ENCODE peak calls at places on chromosomes 13 and 19, in eight cellular contexts. One of them, this sample, is unnamed.

GRCh38 chr19:20422616-20423205 is 142.9 kb downstream of the ZNF737 start:
- DNase-seq in SK-N-SH: no peak
- DNase-seq in HL-60: no peak
- DNase-seq in stomach: no peak
- DNase-seq in prostate gland: no peak
- DNase-seq in suprapubic skin: no peak
- DNase-seq in HCT116: no peak
- DNase-seq in sigmoid colon: no peak
- DNase-seq in this sample: no peak

GRCh38 chr19:5436101-5436947 is 18.9 kb upstream of the ZNRF4 start:
- DNase-seq in stomach: no peak
- DNase-seq in HL-60: no peak
- DNase-seq in SK-N-SH: peak; percentile 99
- DNase-seq in HCT116: no peak
- DNase-seq in suprapubic skin: no peak
- DNase-seq in sigmoid colon: no peak
- DNase-seq in prostate gland: no peak
- DNase-seq in this sample: peak; percentile 96

GRCh38 chr13:113369881-113370280 is 6.0 kb upstream of the GRTP1 start:
- DNase-seq in prostate gland: no peak
- DNase-seq in HL-60: no peak
- DNase-seq in HCT116: no peak
- DNase-seq in SK-N-SH: no peak
- DNase-seq in sigmoid colon: peak; percentile 45
- DNase-seq in suprapubic skin: no peak
- DNase-seq in stomach: peak; percentile 3
- DNase-seq in this sample: no peak

GRCh38 chr13:100274942-100275506 is 186.1 kb downstream of the PCCA start:
- DNase-seq in HCT116: no peak
- DNase-seq in sigmoid colon: no peak
- DNase-seq in SK-N-SH: no peak
- DNase-seq in suprapubic skin: no peak
- DNase-seq in HL-60: no peak
- DNase-seq in prostate gland: no peak
- DNase-seq in stomach: no peak
- DNase-seq in this sample: no peak

GRCh38 chr19:19149402-19149801 is 11.1 kb upstream of the TMEM161A start:
- DNase-seq in prostate gland: no peak
- DNase-seq in suprapubic skin: no peak
- DNase-seq in SK-N-SH: no peak
- DNase-seq in sigmoid colon: no peak
- DNase-seq in HL-60: no peak
- DNase-seq in stomach: no peak
- DNase-seq in HCT116: no peak
- DNase-seq in this sample: no peak

GRCh38 chr13:112966776-112967175 is 2.2 kb upstream of the MCF2L start:
- DNase-seq in suprapubic skin: peak; percentile 79
- DNase-seq in SK-N-SH: no peak
- DNase-seq in sigmoid colon: peak; percentile 32
- DNase-seq in HL-60: no peak
- DNase-seq in HCT116: no peak
- DNase-seq in stomach: no peak
- DNase-seq in prostate gland: no peak
- DNase-seq in this sample: no peak

GRCh38 chr19:29260477-29261317 is 47.7 kb upstream of the UQCRFS1 start:
- DNase-seq in HL-60: peak; percentile 14
- DNase-seq in prostate gland: no peak
- DNase-seq in stomach: no peak
- DNase-seq in suprapubic skin: no peak
- DNase-seq in HCT116: peak; percentile 36
- DNase-seq in sigmoid colon: no peak
- DNase-seq in SK-N-SH: peak; percentile 52
- DNase-seq in this sample: peak; percentile 75

GRCh38 chr13:50323440-50324070 is 308.3 kb downstream of the KCNRG start:
- DNase-seq in sigmoid colon: no peak
- DNase-seq in SK-N-SH: no peak
- DNase-seq in HL-60: no peak
- DNase-seq in HCT116: peak; percentile 12
- DNase-seq in stomach: no peak
- DNase-seq in suprapubic skin: no peak
- DNase-seq in prostate gland: no peak
- DNase-seq in this sample: no peak

GRCh38 chr13:113074401-113074800 is 31.2 kb upstream of the F7 start:
- DNase-seq in stomach: no peak
- DNase-seq in prostate gland: no peak
- DNase-seq in SK-N-SH: no peak
- DNase-seq in HCT116: no peak
- DNase-seq in suprapubic skin: no peak
- DNase-seq in sigmoid colon: no peak
- DNase-seq in HL-60: no peak
- DNase-seq in this sample: no peak

GRCh38 chr19:31356587-31357314 is 7.5 kb upstream of the TSHZ3 start:
- DNase-seq in SK-N-SH: peak; percentile 32
- DNase-seq in HL-60: no peak
- DNase-seq in prostate gland: no peak
- DNase-seq in suprapubic skin: no peak
- DNase-seq in sigmoid colon: no peak
- DNase-seq in HCT116: no peak
- DNase-seq in stomach: no peak
- DNase-seq in this sample: peak; percentile 80

GRCh38 chr19:19677579-19677978 is 8.9 kb downstream of the ZNF101 start:
- DNase-seq in sigmoid colon: no peak
- DNase-seq in HL-60: no peak
- DNase-seq in SK-N-SH: no peak
- DNase-seq in stomach: no peak
- DNase-seq in prostate gland: no peak
- DNase-seq in suprapubic skin: peak; percentile 28
- DNase-seq in HCT116: no peak
- DNase-seq in this sample: no peak

GRCh38 chr13:79585033-79585432 is 104.1 kb downstream of the NDFIP2 start:
- DNase-seq in HCT116: no peak
- DNase-seq in stomach: no peak
- DNase-seq in prostate gland: no peak
- DNase-seq in sigmoid colon: no peak
- DNase-seq in suprapubic skin: no peak
- DNase-seq in SK-N-SH: no peak
- DNase-seq in HL-60: no peak
- DNase-seq in this sample: no peak

GRCh38 chr13:99751517-99752199 is 219.9 kb downstream of the ZIC5 start:
- DNase-seq in HCT116: no peak
- DNase-seq in SK-N-SH: no peak
- DNase-seq in prostate gland: no peak
- DNase-seq in HL-60: no peak
- DNase-seq in suprapubic skin: no peak
- DNase-seq in stomach: no peak
- DNase-seq in sigmoid colon: no peak
- DNase-seq in this sample: no peak

GRCh38 chr13:45481688-45482087 is 16.9 kb downstream of the COG3 start:
- DNase-seq in sigmoid colon: no peak
- DNase-seq in stomach: no peak
- DNase-seq in HL-60: no peak
- DNase-seq in HCT116: no peak
- DNase-seq in SK-N-SH: no peak
- DNase-seq in prostate gland: no peak
- DNase-seq in suprapubic skin: no peak
- DNase-seq in this sample: no peak

GRCh38 chr13:79802389-79803140 is 321.6 kb downstream of the NDFIP2 start:
- DNase-seq in suprapubic skin: no peak
- DNase-seq in sigmoid colon: no peak
- DNase-seq in HL-60: no peak
- DNase-seq in prostate gland: no peak
- DNase-seq in stomach: no peak
- DNase-seq in SK-N-SH: no peak
- DNase-seq in HCT116: no peak
- DNase-seq in this sample: no peak

GRCh38 chr13:36026556-36026955 is 104.6 kb downstream of the DCLK1 start:
- DNase-seq in SK-N-SH: no peak
- DNase-seq in sigmoid colon: no peak
- DNase-seq in suprapubic skin: no peak
- DNase-seq in prostate gland: no peak
- DNase-seq in stomach: no peak
- DNase-seq in HCT116: no peak
- DNase-seq in HL-60: no peak
- DNase-seq in this sample: no peak

DNA sequence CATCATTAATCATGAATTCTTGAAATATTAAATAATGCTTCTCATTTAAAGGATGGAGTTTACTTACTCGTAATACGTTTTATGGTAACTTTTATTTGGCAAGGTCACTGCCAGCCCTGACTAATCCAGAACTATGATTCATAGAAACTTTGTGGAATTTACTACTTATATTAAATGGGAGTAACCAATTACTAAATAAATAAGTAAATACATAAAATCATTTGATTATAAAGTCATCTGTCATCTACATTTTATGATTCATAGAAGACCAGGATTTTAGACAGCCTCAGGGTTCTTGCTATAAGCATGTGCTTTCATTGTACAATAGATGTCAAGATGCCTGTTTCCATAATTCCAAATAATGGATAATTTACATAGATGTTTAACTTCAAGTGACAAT is 611.1 kb downstream of the TBC1D4 start:
- DNase-seq in HCT116: no peak
- DNase-seq in prostate gland: no peak
- DNase-seq in stomach: no peak
- DNase-seq in suprapubic skin: no peak
- DNase-seq in HL-60: no peak
- DNase-seq in sigmoid colon: no peak
- DNase-seq in SK-N-SH: no peak
- DNase-seq in this sample: no peak
- H3K27ac ChIP-seq in HCT116: no peak overlapping the region
- H3K27ac ChIP-seq in prostate gland: no peak overlapping the region
- H3K27ac ChIP-seq in stomach: no peak overlapping the region
- H3K27ac ChIP-seq in suprapubic skin: no peak overlapping the region
- H3K27ac ChIP-seq in HL-60: no peak overlapping the region
- H3K27ac ChIP-seq in sigmoid colon: no peak overlapping the region
- H3K27ac ChIP-seq in SK-N-SH: no peak overlapping the region
- H3K27ac ChIP-seq in this sample: no peak overlapping the region

GRCh38 chr13:108915095-108915633 is 285.8 kb downstream of the MYO16 start:
- DNase-seq in HL-60: no peak
- DNase-seq in stomach: no peak
- DNase-seq in HCT116: no peak
- DNase-seq in sigmoid colon: no peak
- DNase-seq in prostate gland: no peak
- DNase-seq in SK-N-SH: peak; percentile 41
- DNase-seq in suprapubic skin: no peak
- DNase-seq in this sample: peak; percentile 39
- TF ChIP-seq POLR2AphosphoS5 in HL-60: no peak
- TF ChIP-seq POLR2AphosphoS5 in stomach: no peak
- TF ChIP-seq POLR2AphosphoS5 in HCT116: no peak
- TF ChIP-seq POLR2AphosphoS5 in sigmoid colon: no peak
- TF ChIP-seq POLR2AphosphoS5 in prostate gland: no peak
- TF ChIP-seq POLR2AphosphoS5 in SK-N-SH: no peak
- TF ChIP-seq POLR2AphosphoS5 in suprapubic skin: no peak
- TF ChIP-seq POLR2AphosphoS5 in this sample: no peak

DNA sequence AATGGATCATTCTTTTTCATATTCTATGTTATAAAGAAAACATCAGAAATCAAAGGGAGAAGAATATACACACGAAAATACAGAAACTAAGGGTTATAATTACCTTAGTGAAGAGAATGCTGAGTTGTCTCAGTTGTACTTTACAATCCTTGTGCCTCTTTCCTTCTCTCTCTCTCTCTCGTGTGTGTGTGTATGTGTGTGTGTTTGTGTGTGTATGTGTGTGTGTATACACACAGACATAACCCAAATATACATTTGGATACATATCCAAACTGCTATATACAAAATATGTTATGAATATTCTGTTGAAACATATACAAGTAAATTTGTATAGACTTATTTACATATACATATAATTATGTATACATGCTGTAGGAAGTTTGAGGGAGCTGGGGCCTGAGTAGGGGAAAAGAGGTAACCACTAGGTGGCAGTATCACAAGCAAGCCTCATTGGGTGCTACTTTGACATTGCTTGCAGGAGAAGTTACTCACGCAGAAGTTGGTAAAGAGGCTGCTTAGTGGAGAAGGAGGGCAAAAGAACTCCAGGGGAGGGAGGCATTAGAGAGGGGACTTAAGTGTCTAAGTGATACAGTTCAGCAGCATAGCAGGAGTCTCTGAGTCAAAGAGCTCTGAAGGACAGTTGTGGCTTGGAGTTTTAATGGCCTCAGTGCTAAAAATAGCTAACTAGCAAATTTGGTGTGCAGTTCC is 465.1 kb upstream of the PCDH20 start:
- DNase-seq in SK-N-SH: peak; percentile 24
- DNase-seq in HL-60: peak; percentile 22
- DNase-seq in sigmoid colon: no peak
- DNase-seq in suprapubic skin: no peak
- DNase-seq in HCT116: peak; percentile 26
- DNase-seq in stomach: peak; percentile 36
- DNase-seq in prostate gland: no peak
- DNase-seq in this sample: peak; percentile 84
- TF ChIP-seq CTCF in SK-N-SH: peak; percentile 67
- TF ChIP-seq CTCF in HL-60: peak; percentile 71
- TF ChIP-seq CTCF in sigmoid colon: peak; percentile 21
- TF ChIP-seq CTCF in suprapubic skin: peak; percentile 22
- TF ChIP-seq CTCF in HCT116: peak; percentile 62
- TF ChIP-seq CTCF in stomach: no peak
- TF ChIP-seq CTCF in prostate gland: no peak
- TF ChIP-seq CTCF in this sample: peak; percentile 87

GRCh38 chr19:43496960-43497359 is 7.6 kb downstream of the PHLDB3 start:
- DNase-seq in HCT116: no peak
- DNase-seq in suprapubic skin: no peak
- DNase-seq in SK-N-SH: no peak
- DNase-seq in sigmoid colon: no peak
- DNase-seq in prostate gland: no peak
- DNase-seq in HL-60: no peak
- DNase-seq in stomach: no peak
- DNase-seq in this sample: no peak

GRCh38 chr19:43498233-43498830 is 6.2 kb downstream of the PHLDB3 start:
- DNase-seq in sigmoid colon: no peak
- DNase-seq in SK-N-SH: no peak
- DNase-seq in prostate gland: no peak
- DNase-seq in stomach: no peak
- DNase-seq in suprapubic skin: no peak
- DNase-seq in HL-60: no peak
- DNase-seq in HCT116: no peak
- DNase-seq in this sample: no peak

GRCh38 chr19:43490759-43491158 is 13.8 kb downstream of the PHLDB3 start:
- DNase-seq in HL-60: no peak
- DNase-seq in stomach: no peak
- DNase-seq in sigmoid colon: no peak
- DNase-seq in HCT116: no peak
- DNase-seq in prostate gland: no peak
- DNase-seq in suprapubic skin: no peak
- DNase-seq in SK-N-SH: no peak
- DNase-seq in this sample: no peak

GRCh38 chr19:43499042-43499441 is 5.5 kb downstream of the PHLDB3 start:
- DNase-seq in stomach: peak; percentile 34
- DNase-seq in HL-60: no peak
- DNase-seq in prostate gland: no peak
- DNase-seq in sigmoid colon: no peak
- DNase-seq in suprapubic skin: no peak
- DNase-seq in HCT116: no peak
- DNase-seq in SK-N-SH: no peak
- DNase-seq in this sample: no peak

DNA sequence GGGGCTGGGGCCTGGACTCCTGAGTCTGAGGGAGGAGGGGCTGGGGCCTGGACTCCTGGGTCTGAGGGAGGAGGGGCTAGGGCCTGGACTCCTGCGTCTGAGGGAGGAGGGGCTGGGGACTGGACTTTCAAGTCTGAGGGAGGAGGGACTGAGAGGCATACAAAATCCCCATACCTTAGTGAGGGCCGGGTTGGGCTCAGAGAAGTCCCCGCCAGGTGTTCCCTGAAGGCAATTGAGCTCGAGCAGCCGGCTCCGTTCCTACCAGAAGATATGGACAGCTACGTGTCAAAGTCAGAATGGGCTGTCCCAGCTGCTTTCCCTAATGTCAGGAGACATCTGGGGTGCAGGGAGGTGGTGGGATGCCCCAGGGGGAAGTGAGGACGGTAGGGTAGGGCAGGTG is 9.5 kb downstream of the PHLDB3 start:
- DNase-seq in sigmoid colon: no peak
- DNase-seq in stomach: no peak
- DNase-seq in suprapubic skin: no peak
- DNase-seq in SK-N-SH: no peak
- DNase-seq in HCT116: no peak
- DNase-seq in prostate gland: no peak
- DNase-seq in HL-60: no peak
- DNase-seq in this sample: no peak
- H3K27ac ChIP-seq in sigmoid colon: no peak overlapping the region
- H3K27ac ChIP-seq in stomach: no peak overlapping the region
- H3K27ac ChIP-seq in suprapubic skin: no peak overlapping the region
- H3K27ac ChIP-seq in SK-N-SH: no peak overlapping the region
- H3K27ac ChIP-seq in HCT116: no peak overlapping the region
- H3K27ac ChIP-seq in prostate gland: no peak overlapping the region
- H3K27ac ChIP-seq in HL-60: no peak overlapping the region
- H3K27ac ChIP-seq in this sample: no peak overlapping the region

This sample was measured in GM23338.